ENCODE peak calls at places on chromosome 21, in six cellular contexts. One of them, this sample, is unnamed.

GRCh38 chr21:42216726-42217572 is 2.0 kb upstream of the ABCG1 start:
- DNase-seq in NCI-H2081: no peak
- DNase-seq in WTC11: no peak
- DNase-seq in NCI-H1105 treated with DMSO at 0.1 percent for 48 hours: no peak
- DNase-seq in hippocampal formation: no peak
- DNase-seq in SK-N-MC: no peak
- DNase-seq in this sample: no peak

GRCh38 chr21:41316200-41316599 is 401 bp upstream of the FAM3B start:
- DNase-seq in NCI-H2081: no peak
- DNase-seq in hippocampal formation: no peak
- DNase-seq in SK-N-MC: no peak
- DNase-seq in WTC11: no peak
- DNase-seq in NCI-H1105 treated with DMSO at 0.1 percent for 48 hours: no peak
- DNase-seq in this sample: no peak

GRCh38 chr21:17987328-17987727 is 168.2 kb upstream of the C21orf91 start:
- DNase-seq in NCI-H2081: peak
- DNase-seq in WTC11: no peak
- DNase-seq in NCI-H1105 treated with DMSO at 0.1 percent for 48 hours: peak
- DNase-seq in hippocampal formation: no peak
- DNase-seq in SK-N-MC: no peak
- DNase-seq in this sample: no peak

GRCh38 chr21:33543505-33544129 is 779 bp downstream of the SON start:
- DNase-seq in SK-N-MC: no peak
- DNase-seq in NCI-H1105 treated with DMSO at 0.1 percent for 48 hours: no peak
- DNase-seq in WTC11: peak
- DNase-seq in hippocampal formation: no peak
- DNase-seq in NCI-H2081: no peak
- DNase-seq in this sample: no peak

GRCh38 chr21:45990741-45991605 is 9.4 kb downstream of the COL6A1 start:
- DNase-seq in NCI-H1105 treated with DMSO at 0.1 percent for 48 hours: no peak
- DNase-seq in hippocampal formation: no peak
- DNase-seq in SK-N-MC: no peak
- DNase-seq in NCI-H2081: no peak
- DNase-seq in WTC11: peak
- DNase-seq in this sample: no peak

GRCh38 chr21:16181024-16181423 is 451.2 kb downstream of the USP25 start:
- DNase-seq in SK-N-MC: no peak
- DNase-seq in NCI-H1105 treated with DMSO at 0.1 percent for 48 hours: no peak
- DNase-seq in hippocampal formation: no peak
- DNase-seq in WTC11: no peak
- DNase-seq in NCI-H2081: no peak
- DNase-seq in this sample: no peak

GRCh38 chr21:18950045-18950740 is 546.6 kb upstream of the TMPRSS15 start:
- DNase-seq in WTC11: no peak
- DNase-seq in NCI-H2081: no peak
- DNase-seq in SK-N-MC: no peak
- DNase-seq in NCI-H1105 treated with DMSO at 0.1 percent for 48 hours: no peak
- DNase-seq in hippocampal formation: no peak
- DNase-seq in this sample: no peak

GRCh38 chr21:39818557-39818956 is 48.7 kb upstream of the PCP4 start:
- DNase-seq in WTC11: no peak
- DNase-seq in hippocampal formation: no peak
- DNase-seq in NCI-H1105 treated with DMSO at 0.1 percent for 48 hours: no peak
- DNase-seq in SK-N-MC: no peak
- DNase-seq in NCI-H2081: no peak
- DNase-seq in this sample: no peak

GRCh38 chr21:18545908-18546307 is 142.3 kb upstream of the TMPRSS15 start:
- DNase-seq in NCI-H2081: no peak
- DNase-seq in hippocampal formation: no peak
- DNase-seq in SK-N-MC: no peak
- DNase-seq in NCI-H1105 treated with DMSO at 0.1 percent for 48 hours: no peak
- DNase-seq in WTC11: no peak
- DNase-seq in this sample: no peak

GRCh38 chr21:34836933-34837505 is 168.2 kb downstream of the CLIC6 start:
- DNase-seq in SK-N-MC: no peak
- DNase-seq in WTC11: no peak
- DNase-seq in NCI-H2081: no peak
- DNase-seq in NCI-H1105 treated with DMSO at 0.1 percent for 48 hours: no peak
- DNase-seq in hippocampal formation: no peak
- DNase-seq in this sample: no peak

GRCh38 chr21:35366348-35367085 is 317.4 kb upstream of the RUNX1 start:
- DNase-seq in NCI-H2081: no peak
- DNase-seq in WTC11: no peak
- DNase-seq in SK-N-MC: no peak
- DNase-seq in NCI-H1105 treated with DMSO at 0.1 percent for 48 hours: no peak
- DNase-seq in hippocampal formation: no peak
- DNase-seq in this sample: no peak

GRCh38 chr21:44514218-44514520 is 25.8 kb downstream of the KRTAP10-1 start:
- DNase-seq in NCI-H1105 treated with DMSO at 0.1 percent for 48 hours: no peak
- DNase-seq in SK-N-MC: no peak
- DNase-seq in hippocampal formation: no peak
- DNase-seq in WTC11: no peak
- DNase-seq in NCI-H2081: no peak
- DNase-seq in this sample: no peak

GRCh38 chr21:42080788-42081083 is 9.6 kb downstream of the UMODL1 start:
- DNase-seq in SK-N-MC: no peak
- DNase-seq in hippocampal formation: no peak
- DNase-seq in NCI-H1105 treated with DMSO at 0.1 percent for 48 hours: no peak
- DNase-seq in NCI-H2081: no peak
- DNase-seq in WTC11: no peak
- DNase-seq in this sample: no peak

GRCh38 chr21:33265664-33266049 is 510 bp upstream of the IL10RB start:
- DNase-seq in hippocampal formation: peak
- DNase-seq in NCI-H2081: no peak
- DNase-seq in SK-N-MC: no peak
- DNase-seq in WTC11: no peak
- DNase-seq in NCI-H1105 treated with DMSO at 0.1 percent for 48 hours: peak
- DNase-seq in this sample: no peak

GRCh38 chr21:35179990-35180557 is 131.0 kb upstream of the RUNX1 start:
- DNase-seq in SK-N-MC: no peak
- DNase-seq in NCI-H1105 treated with DMSO at 0.1 percent for 48 hours: peak
- DNase-seq in WTC11: no peak
- DNase-seq in hippocampal formation: no peak
- DNase-seq in NCI-H2081: no peak
- DNase-seq in this sample: no peak

GRCh38 chr21:44802396-44803153 is 955 bp upstream of the UBE2G2 start:
- DNase-seq in hippocampal formation: no peak
- DNase-seq in WTC11: no peak
- DNase-seq in NCI-H1105 treated with DMSO at 0.1 percent for 48 hours: no peak
- DNase-seq in SK-N-MC: no peak
- DNase-seq in NCI-H2081: no peak
- DNase-seq in this sample: no peak

GRCh38 chr21:16072692-16073091 is 342.9 kb downstream of the USP25 start:
- DNase-seq in NCI-H2081: no peak
- DNase-seq in SK-N-MC: peak
- DNase-seq in hippocampal formation: no peak
- DNase-seq in NCI-H1105 treated with DMSO at 0.1 percent for 48 hours: no peak
- DNase-seq in WTC11: no peak
- DNase-seq in this sample: peak

GRCh38 chr21:41961753-41962152 is 7.9 kb upstream of the C2CD2 start:
- DNase-seq in WTC11: no peak
- DNase-seq in SK-N-MC: no peak
- DNase-seq in hippocampal formation: no peak
- DNase-seq in NCI-H2081: no peak
- DNase-seq in NCI-H1105 treated with DMSO at 0.1 percent for 48 hours: no peak
- DNase-seq in this sample: no peak

GRCh38 chr21:44914176-44914874 is 6.4 kb downstream of the ITGB2 start:
- DNase-seq in NCI-H1105 treated with DMSO at 0.1 percent for 48 hours: no peak
- DNase-seq in hippocampal formation: no peak
- DNase-seq in SK-N-MC: no peak
- DNase-seq in WTC11: no peak
- DNase-seq in NCI-H2081: no peak
- DNase-seq in this sample: no peak

GRCh38 chr21:37001446-37001845 is 5.1 kb upstream of the RIPPLY3 start:
- DNase-seq in SK-N-MC: peak
- DNase-seq in hippocampal formation: no peak
- DNase-seq in NCI-H1105 treated with DMSO at 0.1 percent for 48 hours: no peak
- DNase-seq in NCI-H2081: no peak
- DNase-seq in WTC11: no peak
- DNase-seq in this sample: no peak

GRCh38 chr21:43192501-43193081 is 23.8 kb downstream of the CRYAA start:
- DNase-seq in WTC11: peak
- DNase-seq in NCI-H2081: no peak
- DNase-seq in hippocampal formation: no peak
- DNase-seq in NCI-H1105 treated with DMSO at 0.1 percent for 48 hours: no peak
- DNase-seq in SK-N-MC: no peak
- DNase-seq in this sample: no peak

GRCh38 chr21:21547368-21547953 is 549.3 kb downstream of the NCAM2 start:
- DNase-seq in NCI-H1105 treated with DMSO at 0.1 percent for 48 hours: no peak
- DNase-seq in hippocampal formation: no peak
- DNase-seq in WTC11: no peak
- DNase-seq in NCI-H2081: peak
- DNase-seq in SK-N-MC: no peak
- DNase-seq in this sample: no peak

GRCh38 chr21:34845521-34846213 is 176.9 kb downstream of the CLIC6 start:
- DNase-seq in NCI-H1105 treated with DMSO at 0.1 percent for 48 hours: no peak
- DNase-seq in hippocampal formation: no peak
- DNase-seq in WTC11: no peak
- DNase-seq in NCI-H2081: no peak
- DNase-seq in SK-N-MC: no peak
- DNase-seq in this sample: no peak

GRCh38 chr21:36915701-36916075 is 50.8 kb downstream of the HLCS start:
- DNase-seq in SK-N-MC: no peak
- DNase-seq in WTC11: no peak
- DNase-seq in NCI-H2081: no peak
- DNase-seq in NCI-H1105 treated with DMSO at 0.1 percent for 48 hours: no peak
- DNase-seq in hippocampal formation: no peak
- DNase-seq in this sample: no peak

GRCh38 chr21:46667735-46668380 is 32.4 kb downstream of the PRMT2 start:
- DNase-seq in hippocampal formation: no peak
- DNase-seq in SK-N-MC: no peak
- DNase-seq in NCI-H2081: peak
- DNase-seq in NCI-H1105 treated with DMSO at 0.1 percent for 48 hours: peak
- DNase-seq in WTC11: peak
- DNase-seq in this sample: no peak

GRCh38 chr21:43332872-43333300 is 94.0 kb downstream of the SIK1 start:
- DNase-seq in NCI-H1105 treated with DMSO at 0.1 percent for 48 hours: no peak
- DNase-seq in SK-N-MC: no peak
- DNase-seq in hippocampal formation: no peak
- DNase-seq in NCI-H2081: no peak
- DNase-seq in WTC11: peak
- DNase-seq in this sample: no peak

GRCh38 chr21:15221799-15222386 is 157.1 kb upstream of the NRIP1 start:
- DNase-seq in SK-N-MC: no peak
- DNase-seq in NCI-H2081: peak
- DNase-seq in NCI-H1105 treated with DMSO at 0.1 percent for 48 hours: no peak
- DNase-seq in WTC11: peak
- DNase-seq in hippocampal formation: no peak
- DNase-seq in this sample: no peak

GRCh38 chr21:42740405-42740909 is 87.0 kb downstream of the PDE9A start:
- DNase-seq in NCI-H1105 treated with DMSO at 0.1 percent for 48 hours: no peak
- DNase-seq in WTC11: no peak
- DNase-seq in hippocampal formation: no peak
- DNase-seq in SK-N-MC: no peak
- DNase-seq in NCI-H2081: no peak
- DNase-seq in this sample: no peak

GRCh38 chr21:27408826-27409225 is 441.9 kb upstream of the ADAMTS5 start:
- DNase-seq in WTC11: no peak
- DNase-seq in SK-N-MC: no peak
- DNase-seq in NCI-H1105 treated with DMSO at 0.1 percent for 48 hours: no peak
- DNase-seq in NCI-H2081: no peak
- DNase-seq in hippocampal formation: no peak
- DNase-seq in this sample: no peak

GRCh38 chr21:35021546-35021945 is 27.6 kb downstream of the RUNX1 start:
- DNase-seq in WTC11: no peak
- DNase-seq in SK-N-MC: no peak
- DNase-seq in NCI-H1105 treated with DMSO at 0.1 percent for 48 hours: no peak
- DNase-seq in NCI-H2081: no peak
- DNase-seq in hippocampal formation: no peak
- DNase-seq in this sample: no peak

GRCh38 chr21:38384246-38384576 is 114.1 kb downstream of the ERG start:
- DNase-seq in hippocampal formation: no peak
- DNase-seq in SK-N-MC: no peak
- DNase-seq in WTC11: no peak
- DNase-seq in NCI-H1105 treated with DMSO at 0.1 percent for 48 hours: no peak
- DNase-seq in NCI-H2081: no peak
- DNase-seq in this sample: no peak

GRCh38 chr21:38930838-38931237 is 125.1 kb downstream of the ETS2 start:
- DNase-seq in NCI-H1105 treated with DMSO at 0.1 percent for 48 hours: no peak
- DNase-seq in WTC11: no peak
- DNase-seq in NCI-H2081: no peak
- DNase-seq in SK-N-MC: no peak
- DNase-seq in hippocampal formation: peak
- DNase-seq in this sample: no peak

GRCh38 chr21:45615145-45615711 is 28.3 kb upstream of the PCBP3 start:
- DNase-seq in NCI-H1105 treated with DMSO at 0.1 percent for 48 hours: no peak
- DNase-seq in WTC11: no peak
- DNase-seq in NCI-H2081: no peak
- DNase-seq in hippocampal formation: no peak
- DNase-seq in SK-N-MC: no peak
- DNase-seq in this sample: no peak

GRCh38 chr21:42465008-42465878 is 30.8 kb downstream of the RSPH1 start:
- DNase-seq in hippocampal formation: no peak
- DNase-seq in SK-N-MC: peak
- DNase-seq in NCI-H1105 treated with DMSO at 0.1 percent for 48 hours: no peak
- DNase-seq in NCI-H2081: no peak
- DNase-seq in WTC11: no peak
- DNase-seq in this sample: no peak

GRCh38 chr21:35343046-35343816 is 294.1 kb upstream of the RUNX1 start:
- DNase-seq in SK-N-MC: no peak
- DNase-seq in WTC11: no peak
- DNase-seq in hippocampal formation: no peak
- DNase-seq in NCI-H1105 treated with DMSO at 0.1 percent for 48 hours: no peak
- DNase-seq in NCI-H2081: no peak
- DNase-seq in this sample: no peak

GRCh38 chr21:45857761-45858160 is 123.8 kb upstream of the COL6A1 start:
- DNase-seq in NCI-H1105 treated with DMSO at 0.1 percent for 48 hours: no peak
- DNase-seq in NCI-H2081: no peak
- DNase-seq in hippocampal formation: no peak
- DNase-seq in SK-N-MC: no peak
- DNase-seq in WTC11: no peak
- DNase-seq in this sample: no peak

GRCh38 chr21:28832013-28832714 is 160.5 kb downstream of the LTN1 start:
- DNase-seq in NCI-H1105 treated with DMSO at 0.1 percent for 48 hours: no peak
- DNase-seq in hippocampal formation: no peak
- DNase-seq in SK-N-MC: no peak
- DNase-seq in NCI-H2081: no peak
- DNase-seq in WTC11: no peak
- DNase-seq in this sample: no peak

GRCh38 chr21:42474982-42475381 is 21.0 kb downstream of the RSPH1 start:
- DNase-seq in NCI-H2081: no peak
- DNase-seq in SK-N-MC: no peak
- DNase-seq in hippocampal formation: no peak
- DNase-seq in WTC11: no peak
- DNase-seq in NCI-H1105 treated with DMSO at 0.1 percent for 48 hours: no peak
- DNase-seq in this sample: no peak

GRCh38 chr21:32415451-32415850 is 2.9 kb downstream of the EVA1C start:
- DNase-seq in SK-N-MC: no peak
- DNase-seq in WTC11: no peak
- DNase-seq in NCI-H2081: no peak
- DNase-seq in hippocampal formation: no peak
- DNase-seq in NCI-H1105 treated with DMSO at 0.1 percent for 48 hours: no peak
- DNase-seq in this sample: no peak